ENCODE peak calls at places on chromosomes 13 and 19, in six cellular contexts. One of them, this sample, is unnamed.

GRCh38 chr19:50358483-50359431 is 6.7 kb downstream of the NAPSA start:
- DNase-seq in cortex of kidney: no peak
- DNase-seq in stimulated activated CD8-positive, alpha-beta memory T cell treated with anti-CD3 and anti-CD28 coated beads, Interleukin-4, amount 100 ng/mL, for 1 hour: peak; percentile 72
- DNase-seq in stimulated activated CD4-positive, alpha-beta T cell treated with anti-CD3 and anti-CD28 coated beads, Interleukin-1b, Interleukin-23, amount 100 ng/mL, for 24 hours: no peak
- DNase-seq in HEK293T: no peak
- DNase-seq in EL: peak; percentile 14
- DNase-seq in this sample: peak; percentile 90

GRCh38 chr19:46736544-46737274 is 9.1 kb upstream of the FKRP start:
- DNase-seq in cortex of kidney: no peak
- DNase-seq in stimulated activated CD8-positive, alpha-beta memory T cell treated with anti-CD3 and anti-CD28 coated beads, Interleukin-4, amount 100 ng/mL, for 1 hour: no peak
- DNase-seq in stimulated activated CD4-positive, alpha-beta T cell treated with anti-CD3 and anti-CD28 coated beads, Interleukin-1b, Interleukin-23, amount 100 ng/mL, for 24 hours: no peak
- DNase-seq in HEK293T: no peak
- DNase-seq in EL: no peak
- DNase-seq in this sample: peak; percentile 62

GRCh38 chr13:73303858-73304257 is 245.1 kb downstream of the KLF5 start:
- DNase-seq in cortex of kidney: no peak
- DNase-seq in stimulated activated CD8-positive, alpha-beta memory T cell treated with anti-CD3 and anti-CD28 coated beads, Interleukin-4, amount 100 ng/mL, for 1 hour: no peak
- DNase-seq in stimulated activated CD4-positive, alpha-beta T cell treated with anti-CD3 and anti-CD28 coated beads, Interleukin-1b, Interleukin-23, amount 100 ng/mL, for 24 hours: no peak
- DNase-seq in HEK293T: no peak
- DNase-seq in EL: peak; percentile 40
- DNase-seq in this sample: no peak

GRCh38 chr13:53045110-53045509 is 16.5 kb downstream of the OLFM4 start:
- DNase-seq in cortex of kidney: no peak
- DNase-seq in stimulated activated CD8-positive, alpha-beta memory T cell treated with anti-CD3 and anti-CD28 coated beads, Interleukin-4, amount 100 ng/mL, for 1 hour: no peak
- DNase-seq in stimulated activated CD4-positive, alpha-beta T cell treated with anti-CD3 and anti-CD28 coated beads, Interleukin-1b, Interleukin-23, amount 100 ng/mL, for 24 hours: no peak
- DNase-seq in HEK293T: no peak
- DNase-seq in EL: no peak
- DNase-seq in this sample: no peak

GRCh38 chr13:97911311-97912138 is 42.0 kb upstream of the IPO5 start:
- DNase-seq in cortex of kidney: no peak
- DNase-seq in stimulated activated CD8-positive, alpha-beta memory T cell treated with anti-CD3 and anti-CD28 coated beads, Interleukin-4, amount 100 ng/mL, for 1 hour: no peak
- DNase-seq in stimulated activated CD4-positive, alpha-beta T cell treated with anti-CD3 and anti-CD28 coated beads, Interleukin-1b, Interleukin-23, amount 100 ng/mL, for 24 hours: no peak
- DNase-seq in HEK293T: peak; percentile 36
- DNase-seq in EL: peak; percentile 31
- DNase-seq in this sample: peak; percentile 25

GRCh38 chr13:53522034-53522433 is 493.4 kb downstream of the OLFM4 start:
- DNase-seq in cortex of kidney: no peak
- DNase-seq in stimulated activated CD8-positive, alpha-beta memory T cell treated with anti-CD3 and anti-CD28 coated beads, Interleukin-4, amount 100 ng/mL, for 1 hour: no peak
- DNase-seq in stimulated activated CD4-positive, alpha-beta T cell treated with anti-CD3 and anti-CD28 coated beads, Interleukin-1b, Interleukin-23, amount 100 ng/mL, for 24 hours: no peak
- DNase-seq in HEK293T: no peak
- DNase-seq in EL: no peak
- DNase-seq in this sample: no peak

GRCh38 chr19:531009-531752 is 379 bp upstream of the CDC34 start:
- DNase-seq in cortex of kidney: no peak
- DNase-seq in stimulated activated CD8-positive, alpha-beta memory T cell treated with anti-CD3 and anti-CD28 coated beads, Interleukin-4, amount 100 ng/mL, for 1 hour: peak; percentile 78
- DNase-seq in stimulated activated CD4-positive, alpha-beta T cell treated with anti-CD3 and anti-CD28 coated beads, Interleukin-1b, Interleukin-23, amount 100 ng/mL, for 24 hours: peak; percentile 65
- DNase-seq in HEK293T: peak; percentile 99
- DNase-seq in EL: peak; percentile 83
- DNase-seq in this sample: peak; percentile 93

GRCh38 chr13:53694814-53695533 is 666.4 kb downstream of the OLFM4 start:
- DNase-seq in cortex of kidney: no peak
- DNase-seq in stimulated activated CD8-positive, alpha-beta memory T cell treated with anti-CD3 and anti-CD28 coated beads, Interleukin-4, amount 100 ng/mL, for 1 hour: no peak
- DNase-seq in stimulated activated CD4-positive, alpha-beta T cell treated with anti-CD3 and anti-CD28 coated beads, Interleukin-1b, Interleukin-23, amount 100 ng/mL, for 24 hours: no peak
- DNase-seq in HEK293T: no peak
- DNase-seq in EL: no peak
- DNase-seq in this sample: no peak

GRCh38 chr19:47093841-47094240 is 19.7 kb downstream of the ZC3H4 start:
- DNase-seq in cortex of kidney: no peak
- DNase-seq in stimulated activated CD8-positive, alpha-beta memory T cell treated with anti-CD3 and anti-CD28 coated beads, Interleukin-4, amount 100 ng/mL, for 1 hour: no peak
- DNase-seq in stimulated activated CD4-positive, alpha-beta T cell treated with anti-CD3 and anti-CD28 coated beads, Interleukin-1b, Interleukin-23, amount 100 ng/mL, for 24 hours: no peak
- DNase-seq in HEK293T: no peak
- DNase-seq in EL: no peak
- DNase-seq in this sample: no peak

GRCh38 chr19:40279761-40280607 is 5.2 kb downstream of the AKT2 start:
- DNase-seq in cortex of kidney: no peak
- DNase-seq in stimulated activated CD8-positive, alpha-beta memory T cell treated with anti-CD3 and anti-CD28 coated beads, Interleukin-4, amount 100 ng/mL, for 1 hour: no peak
- DNase-seq in stimulated activated CD4-positive, alpha-beta T cell treated with anti-CD3 and anti-CD28 coated beads, Interleukin-1b, Interleukin-23, amount 100 ng/mL, for 24 hours: no peak
- DNase-seq in HEK293T: no peak
- DNase-seq in EL: no peak
- DNase-seq in this sample: no peak

GRCh38 chr19:15538774-15539173 is 30.4 kb downstream of the CYP4F22 start:
- DNase-seq in cortex of kidney: no peak
- DNase-seq in stimulated activated CD8-positive, alpha-beta memory T cell treated with anti-CD3 and anti-CD28 coated beads, Interleukin-4, amount 100 ng/mL, for 1 hour: no peak
- DNase-seq in stimulated activated CD4-positive, alpha-beta T cell treated with anti-CD3 and anti-CD28 coated beads, Interleukin-1b, Interleukin-23, amount 100 ng/mL, for 24 hours: no peak
- DNase-seq in HEK293T: no peak
- DNase-seq in EL: no peak
- DNase-seq in this sample: no peak

GRCh38 chr13:33678906-33679657 is 138.9 kb upstream of the RFC3 start:
- DNase-seq in cortex of kidney: no peak
- DNase-seq in stimulated activated CD8-positive, alpha-beta memory T cell treated with anti-CD3 and anti-CD28 coated beads, Interleukin-4, amount 100 ng/mL, for 1 hour: peak; percentile 8
- DNase-seq in stimulated activated CD4-positive, alpha-beta T cell treated with anti-CD3 and anti-CD28 coated beads, Interleukin-1b, Interleukin-23, amount 100 ng/mL, for 24 hours: peak; percentile 46
- DNase-seq in HEK293T: no peak
- DNase-seq in EL: no peak
- DNase-seq in this sample: peak; percentile 19

This sample was measured in BE2C.